ENCODE peak calls at places on chromosome 13, in four cellular contexts. D is T-helper 9 cell, L is kidney tubule cell, A is KG1. X is an unnamed sample.

GRCh38 chr13:29436291-29436690 is 159.2 kb downstream of the SLC7A1 start:
- DNase-seq in A (no peak), L (peak), D (no peak), X (no peak)

GRCh38 chr13:91361755-91362271 is 14.3 kb downstream of the MIR17HG start:
- DNase-seq in L (no peak), A (no peak), D (no peak), X (no peak)

GRCh38 chr13:67224148-67224846 is 5.8 kb downstream of the PCDH9 start:
- DNase-seq in L (peak), D (peak), A (peak), X (peak)

GRCh38 chr13:33761744-33762143 is 56.2 kb upstream of the RFC3 start:
- DNase-seq in L (peak), D (no peak), A (no peak), X (no peak)

GRCh38 chr13:40402931-40403412 is 263.5 kb downstream of the FOXO1 start:
- DNase-seq in A (no peak), D (no peak), L (peak), X (no peak)

GRCh38 chr13:109986851-109987250 is 200.5 kb upstream of the IRS2 start:
- DNase-seq in L (no peak), A (no peak), D (no peak), X (no peak)

GRCh38 chr13:28531195-28531955 is 36.4 kb upstream of the FLT1 start:
- DNase-seq in D (no peak), L (peak), A (no peak), X (no peak)

GRCh38 chr13:24161010-24161775 is 673 bp downstream of the SPATA13 start:
- DNase-seq in L (peak), A (no peak), D (peak), X (peak)

GRCh38 chr13:27401210-27401609 is 23.2 kb upstream of the GTF3A start:
- DNase-seq in A (peak), D (no peak), L (peak), X (no peak)

GRCh38 chr13:103282571-103283450 is 216.6 kb upstream of the SLC10A2 start:
- DNase-seq in A (no peak), L (peak), D (no peak), X (no peak)

GRCh38 chr13:77928909-77929308 is 10.3 kb upstream of the EDNRB start:
- DNase-seq in A (no peak), L (peak), D (no peak), X (no peak)

GRCh38 chr13:24605923-24606372 is 74.3 kb upstream of the ATP12A start:
- DNase-seq in L (peak), D (no peak), A (no peak), X (peak)

GRCh38 chr13:47332149-47332548 is 435.3 kb upstream of the HTR2A start:
- DNase-seq in D (no peak), A (no peak), L (peak), X (no peak)

GRCh38 chr13:31706105-31706504 is 33.2 kb upstream of the RXFP2 start:
- DNase-seq in D (no peak), A (no peak), L (no peak), X (no peak)

GRCh38 chr13:24630851-24631341 is 49.3 kb upstream of the ATP12A start:
- DNase-seq in L (peak), D (no peak), A (no peak), X (no peak)

GRCh38 chr13:110869805-110870706 is 44.8 kb downstream of the ANKRD10 start:
- DNase-seq in D (no peak), L (peak), A (no peak), X (no peak)

X was measured in CD8-positive, alpha-beta memory T cell.